ENCODE peak calls at places on chromosomes 7 and 10, in eight cellular contexts. W is EH; E is AML-193; P is activated T-cell treated with anti-CD3 and anti-CD28 coated beads for 1 hour; A is heart left ventricle; L is activated CD4-positive, CD25-positive, alpha-beta regulatory T cell; O is NCI-H1436; N is NCI-H748 treated with DMSO at 0.1 percent for 48 hours. U is an unnamed sample.

GRCh38 chr7:50667789-50668226 is 102.6 kb upstream of the DDC start:
- DNase-seq in W (peak), E (no peak), P (no peak), A (peak), L (no peak), O (no peak), N (no peak), U (no peak)

GRCh38 chr7:3482147-3482921 is 181.3 kb downstream of the SDK1 start:
- DNase-seq in W (no peak), E (no peak), P (no peak), A (no peak), L (no peak), O (peak), N (peak), U (no peak)

GRCh38 chr10:74683621-74684114 is 142.7 kb upstream of the KAT6B start:
- DNase-seq in W (peak), E (no peak), P (no peak), A (no peak), L (no peak), O (peak), N (peak), U (no peak)

GRCh38 chr7:111803015-111803758 is 240.9 kb upstream of the IMMP2L start:
- DNase-seq in W (peak), E (no peak), P (no peak), A (no peak), L (no peak), O (no peak), N (no peak), U (no peak)

GRCh38 chr7:25968205-25968993 is 183.6 kb upstream of the NFE2L3 start:
- DNase-seq in W (no peak), E (no peak), P (no peak), A (no peak), L (peak), O (no peak), N (no peak), U (peak)

GRCh38 chr10:57716884-57717283 is 550.8 kb downstream of the IPMK start:
- DNase-seq in W (peak), E (peak), P (no peak), A (no peak), L (no peak), O (no peak), N (no peak), U (no peak)

GRCh38 chr10:6840766-6841165 is 260.7 kb upstream of the PRKCQ start:
- DNase-seq in W (peak), E (no peak), P (no peak), A (no peak), L (no peak), O (no peak), N (no peak), U (no peak)

GRCh38 chr7:95549818-95550529 is 46.3 kb downstream of the PDK4 start:
- DNase-seq in W (peak), E (no peak), P (no peak), A (peak), L (no peak), O (no peak), N (no peak), U (no peak)

GRCh38 chr10:6014241-6014761 is 37.0 kb upstream of the IL15RA start:
- DNase-seq in W (peak), E (peak), P (peak), A (no peak), L (no peak), O (peak), N (peak), U (peak)

GRCh38 chr10:70265032-70265689 is 18.6 kb downstream of the NPFFR1 start:
- DNase-seq in W (no peak), E (no peak), P (no peak), A (no peak), L (no peak), O (no peak), N (no peak), U (no peak)

GRCh38 chr7:133300097-133300496 is 47.2 kb downstream of the EXOC4 start:
- DNase-seq in W (no peak), E (no peak), P (no peak), A (no peak), L (no peak), O (no peak), N (no peak), U (no peak)

GRCh38 chr7:8441106-8441590 is 7.7 kb downstream of the NXPH1 start:
- DNase-seq in W (no peak), E (no peak), P (no peak), A (no peak), L (no peak), O (no peak), N (no peak), U (no peak)

GRCh38 chr10:16776896-16777295 is 40.3 kb downstream of the RSU1 start:
- DNase-seq in W (peak), E (no peak), P (no peak), A (no peak), L (no peak), O (no peak), N (no peak), U (no peak)

GRCh38 chr7:49295136-49295535 is 370.8 kb downstream of the CDC14C start:
- DNase-seq in W (no peak), E (no peak), P (no peak), A (no peak), L (no peak), O (no peak), N (no peak), U (no peak)

GRCh38 chr7:29377718-29378117 is 183.1 kb downstream of the CHN2 start:
- DNase-seq in W (no peak), E (no peak), P (no peak), A (no peak), L (no peak), O (peak), N (no peak), U (no peak)

GRCh38 chr7:157379493-157379892 is 42.7 kb downstream of the DNAJB6 start:
- DNase-seq in W (no peak), E (no peak), P (no peak), A (no peak), L (no peak), O (no peak), N (no peak), U (no peak)

GRCh38 chr7:80386686-80387085 is 125.2 kb downstream of the GNAT3 start:
- DNase-seq in W (peak), E (no peak), P (no peak), A (no peak), L (no peak), O (no peak), N (no peak), U (no peak)

U was measured in memory B cell.